ENCODE peak calls at places on chromosomes 6 and 20, in six cellular contexts. G, Q, L, B, J and X are unnamed samples.

GRCh38 chr20:2603816-2604505 is 48.5 kb upstream of the NOP56 start:
- DNase-seq in J (no peak), Q (no peak), L (no peak), B (no peak), G (no peak), X (no peak)

GRCh38 chr6:158828807-158829206 is 9.6 kb upstream of the EZR start:
- DNase-seq in J (no peak), B (no peak), L (no peak), Q (no peak), G (no peak), X (no peak)

GRCh38 chr6:167094436-167094819 is 28.5 kb upstream of the CCR6 start:
- DNase-seq in L (no peak), J (no peak), Q (no peak), B (no peak), G (no peak), X (no peak)

GRCh38 chr6:43278524-43279078 is 19.5 kb upstream of the SLC22A7 start:
- DNase-seq in L (no peak), B (no peak), G (no peak), Q (no peak), J (peak), X (no peak)

GRCh38 chr6:136306466-136306865 is 16.8 kb upstream of the BCLAF1 start:
- DNase-seq in Q (no peak), G (no peak), J (no peak), B (no peak), L (no peak), X (no peak)

GRCh38 chr6:139925894-139926641 is 551.6 kb upstream of the CITED2 start:
- DNase-seq in G (no peak), Q (no peak), J (peak), B (peak), L (no peak), X (peak)

GRCh38 chr20:3706774-3707507 is 5.5 kb downstream of the SIGLEC1 start:
- DNase-seq in G (no peak), L (no peak), B (no peak), Q (no peak), J (peak), X (no peak)

GRCh38 chr6:130713144-130713543 is 114.1 kb upstream of the SMLR1 start:
- DNase-seq in B (no peak), Q (no peak), L (no peak), J (no peak), G (no peak), X (no peak)

GRCh38 chr6:156839591-156840001 is 62.4 kb downstream of the ARID1B start:
- DNase-seq in L (no peak), G (peak), Q (no peak), J (no peak), B (no peak), X (no peak)

GRCh38 chr6:105164418-105164817 is 15.4 kb downstream of the POPDC3 start:
- DNase-seq in G (no peak), Q (no peak), J (peak), B (no peak), L (no peak), X (peak)

GRCh38 chr6:108763931-108764579 is 84.2 kb upstream of the ARMC2 start:
- DNase-seq in L (no peak), B (no peak), J (no peak), G (no peak), Q (no peak), X (no peak)

GRCh38 chr6:85058806-85059205 is 294.4 kb upstream of the TBX18 start:
- DNase-seq in Q (no peak), J (peak), L (no peak), G (no peak), B (no peak), X (no peak)

GRCh38 chr6:84340422-84340821 is 113.0 kb upstream of the CEP162 start:
- DNase-seq in L (no peak), Q (no peak), J (no peak), G (no peak), B (no peak), X (no peak)

GRCh38 chr6:19024737-19025136 is 637.6 kb downstream of the RNF144B start:
- DNase-seq in L (peak), J (peak), Q (no peak), B (no peak), G (no peak), X (no peak)

GRCh38 chr6:30885999-30886896 is 1.9 kb downstream of the DDR1 start:
- DNase-seq in B (no peak), G (no peak), L (peak), Q (no peak), J (peak), X (peak)

GRCh38 chr6:30743099-30744053 is 889 bp upstream of the FLOT1 start:
- DNase-seq in Q (no peak), B (no peak), L (no peak), J (peak), G (peak), X (no peak)

GRCh38 chr20:3934628-3935027 is 45.4 kb downstream of the PANK2 start:
- DNase-seq in J (peak), B (no peak), G (no peak), L (no peak), Q (no peak), X (no peak)

GRCh38 chr6:169424821-169425240 is 171.2 kb upstream of the THBS2 start:
- DNase-seq in B (no peak), G (no peak), L (no peak), J (peak), Q (no peak), X (peak)

GRCh38 chr6:125314019-125314581 is 12.3 kb upstream of the HDDC2 start:
- DNase-seq in L (peak), Q (peak), G (peak), J (peak), B (no peak), X (peak)

GRCh38 chr20:23214903-23215302 is 128.8 kb upstream of the CD93 start:
- DNase-seq in B (peak), G (no peak), Q (no peak), J (no peak), L (no peak), X (no peak)

GRCh38 chr20:6045566-6045965 is 8.3 kb downstream of the LRRN4 start:
- DNase-seq in L (no peak), G (no peak), J (no peak), B (no peak), Q (no peak), X (no peak)

GRCh38 chr20:53828673-53829085 is 235.0 kb upstream of the ZNF217 start:
- DNase-seq in L (peak), Q (no peak), G (peak), J (peak), B (peak), X (peak)

GRCh38 chr20:34595377-34596184 is 37.1 kb downstream of the MAP1LC3A start:
- DNase-seq in Q (no peak), G (no peak), B (no peak), L (no peak), J (no peak), X (no peak)

GRCh38 chr6:113668712-113669408 is 188.3 kb upstream of the MARCKS start:
- DNase-seq in Q (no peak), B (no peak), J (no peak), L (no peak), G (no peak), X (no peak)

GRCh38 chr20:17681741-17682102 is 320 bp downstream of the RRBP1 start:
- DNase-seq in L (no peak), G (no peak), Q (no peak), J (no peak), B (no peak), X (no peak)

GRCh38 chr6:47724300-47724699 is 25.9 kb downstream of the ADGRF4 start:
- DNase-seq in J (no peak), B (no peak), G (no peak), Q (no peak), L (no peak), X (no peak)

GRCh38 chr6:42616716-42617115 is 52.9 kb downstream of the UBR2 start:
- DNase-seq in B (no peak), J (peak), L (no peak), Q (no peak), G (no peak), X (no peak)

GRCh38 chr6:135128268-135128914 is 52.7 kb upstream of the MYB start:
- DNase-seq in J (no peak), L (no peak), G (peak), Q (no peak), B (no peak), X (no peak)

GRCh38 chr20:16283307-16283706 is 289.9 kb downstream of the KIF16B start:
- DNase-seq in L (no peak), J (no peak), G (no peak), B (no peak), Q (no peak), X (no peak)

GRCh38 chr20:1815502-1816085 is 79.6 kb upstream of the SIRPA start:
- DNase-seq in G (peak), Q (no peak), L (no peak), B (no peak), J (no peak), X (no peak)

GRCh38 chr6:156994215-156995076 is 217.3 kb downstream of the ARID1B start:
- DNase-seq in B (no peak), J (no peak), L (no peak), G (peak), Q (no peak), X (no peak)

GRCh38 chr6:140050232-140050995 is 676.0 kb upstream of the CITED2 start:
- DNase-seq in B (no peak), J (peak), G (no peak), Q (no peak), L (no peak), X (no peak)

GRCh38 chr20:63973636-63974401 is 4.1 kb upstream of the ZNF512B start:
- DNase-seq in J (peak), Q (peak), B (no peak), G (peak), L (peak), X (no peak)
- H3K4me3 ChIP-seq in J (peak), Q (peak), B (peak), G (peak), L (peak), X (peak)

GRCh38 chr20:46132705-46133120 is 14.6 kb downstream of the CD40 start:
- DNase-seq in L (peak), Q (peak), G (peak), B (no peak), J (peak), X (peak)
- H3K4me3 ChIP-seq in L (no peak), Q (no peak), G (no peak), B (no peak), J (no peak), X (no peak)

GRCh38 chr20:56624786-56625681 is 4.1 kb upstream of the TFAP2C start:
- DNase-seq in Q (no peak), B (no peak), J (no peak), L (no peak), G (no peak), X (no peak)

GRCh38 chr20:56628015-56628872 is 862 bp upstream of the TFAP2C start:
- DNase-seq in J (peak), L (no peak), Q (no peak), B (no peak), G (no peak), X (no peak)

GRCh38 chr20:56627122-56628014 is 1.7 kb upstream of the TFAP2C start:
- DNase-seq in Q (no peak), J (no peak), G (no peak), B (no peak), L (no peak), X (no peak)

GRCh38 chr20:56625837-56626236 is 3.3 kb upstream of the TFAP2C start:
- DNase-seq in L (no peak), G (no peak), B (no peak), Q (no peak), J (no peak), X (no peak)

DNA sequence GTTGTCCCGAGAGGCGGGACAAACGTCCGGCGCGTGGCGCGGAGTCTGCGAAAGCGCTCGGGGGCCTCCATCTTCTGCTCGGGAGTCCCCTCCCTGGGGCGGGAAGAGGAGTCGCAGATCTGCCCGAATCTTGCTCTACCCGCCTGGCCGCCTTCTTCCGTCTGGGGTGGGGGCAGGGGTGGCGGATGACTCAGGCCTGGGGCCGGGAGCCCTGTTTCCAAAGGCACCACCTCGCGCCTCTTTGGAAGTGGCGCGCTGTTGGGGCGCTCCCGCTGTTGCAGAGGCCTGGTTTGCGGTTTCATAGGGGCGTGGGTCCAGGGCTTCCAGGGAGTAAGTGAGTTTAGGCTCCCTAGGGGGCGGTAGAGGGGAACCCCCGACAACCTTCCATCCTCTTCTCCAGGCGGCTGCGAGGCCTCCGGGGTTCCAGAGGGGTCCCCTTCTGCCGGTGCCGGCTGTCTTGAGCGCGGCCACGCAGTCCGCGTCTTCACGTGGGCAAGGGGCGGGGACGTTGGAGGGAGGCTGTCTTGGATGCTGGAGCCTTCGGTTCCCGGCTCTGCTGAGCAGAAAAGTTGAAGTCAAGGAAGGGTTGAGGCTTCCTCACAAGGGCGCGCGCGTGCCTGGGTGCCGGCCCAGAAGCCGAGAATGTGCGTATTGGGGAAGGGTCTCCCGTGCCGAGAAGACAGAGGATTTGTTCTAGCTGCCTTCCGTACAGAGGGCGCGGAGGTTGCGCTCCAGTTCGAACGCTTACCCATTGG is 2.6 kb upstream of the TFAP2C start:
- DNase-seq in Q (no peak), G (no peak), L (peak), B (no peak), J (peak), X (no peak)
- H3K4me3 ChIP-seq in Q (no peak), G (no peak), L (no peak), B (no peak), J (no peak), X (no peak)

DNA sequence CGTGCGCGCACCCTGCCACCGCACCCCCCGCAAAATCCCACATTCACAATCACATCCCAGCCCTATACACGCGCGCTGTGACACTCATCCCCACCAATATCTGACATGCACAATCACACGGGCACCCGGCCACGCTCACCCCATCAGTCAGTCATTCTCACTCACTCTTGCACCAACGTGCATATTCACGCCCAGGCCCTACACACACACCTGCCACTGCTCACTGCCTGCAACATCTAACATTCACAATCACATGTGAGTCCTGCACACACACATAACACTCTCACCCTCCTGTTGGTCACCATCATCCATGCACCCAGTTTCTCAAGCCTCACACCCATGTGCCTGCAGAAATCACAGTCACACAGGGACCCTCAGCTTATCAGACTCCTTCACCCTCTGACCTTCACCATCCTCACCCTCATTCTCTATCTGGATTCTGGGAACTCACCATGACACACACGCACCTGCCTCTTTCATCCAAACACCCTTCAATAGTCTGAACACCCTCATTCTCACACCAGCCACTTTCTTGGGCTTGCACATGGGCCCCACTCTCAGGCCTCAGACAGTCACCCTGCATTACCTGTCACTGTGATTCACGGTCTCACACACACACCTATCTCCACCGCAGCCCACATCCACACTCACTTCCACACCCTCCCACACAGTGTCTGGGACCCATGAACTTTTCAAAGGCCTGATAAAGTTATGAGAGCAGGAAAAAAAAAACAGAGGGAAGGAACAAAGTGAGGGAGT is 748 bp upstream of the ATP9A start:
- DNase-seq in L (no peak), J (no peak), Q (no peak), G (peak), B (no peak), X (no peak)
- H3K4me3 ChIP-seq in L (no peak), J (peak), Q (no peak), G (no peak), B (peak), X (no peak)

DNA sequence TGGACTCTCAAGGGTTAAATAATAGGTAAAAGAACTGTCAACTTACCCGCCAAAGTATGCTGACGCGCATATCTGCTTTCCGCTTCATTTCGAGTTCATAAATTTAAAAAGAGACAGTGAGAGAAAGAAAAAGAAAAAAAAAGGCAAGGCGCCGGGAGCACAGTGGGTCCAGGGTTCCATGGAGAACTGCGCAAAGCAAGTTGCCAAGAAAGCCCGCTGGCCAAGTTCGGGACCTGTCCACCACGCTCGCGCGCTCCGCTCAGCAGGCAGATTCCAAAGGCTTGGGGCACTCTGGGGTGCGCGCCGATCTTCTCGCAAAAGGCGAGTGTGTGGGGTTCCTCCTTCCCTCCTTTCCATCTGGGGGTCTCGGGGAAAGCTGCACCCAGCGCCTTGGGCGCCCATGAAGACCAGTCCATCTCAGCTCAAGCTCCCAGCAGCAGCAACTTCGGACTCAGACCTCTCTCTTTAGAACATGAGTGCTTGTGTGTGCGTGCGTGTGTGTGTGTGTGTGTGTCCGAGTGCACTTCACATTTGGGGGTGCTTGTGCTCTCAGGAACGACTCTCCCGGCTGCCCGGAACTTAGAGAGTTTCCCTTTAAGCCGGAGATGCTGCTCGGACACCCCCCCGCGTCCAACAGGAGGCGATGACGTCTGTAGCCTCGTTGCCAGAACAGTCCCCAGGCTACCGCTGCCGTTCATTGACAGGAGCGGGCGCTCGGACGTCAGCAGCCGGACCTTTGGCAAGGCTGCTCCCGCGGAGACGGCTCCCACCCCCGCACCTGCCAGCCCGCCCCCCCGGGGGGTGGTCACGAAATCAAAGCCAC is 180.0 kb downstream of the TBXT start:
- DNase-seq in J (peak), G (no peak), Q (no peak), B (peak), L (no peak), X (peak)
- H3K4me3 ChIP-seq in J (peak), G (no peak), Q (peak), B (peak), L (no peak), X (peak)

GRCh38 chr6:117483004-117483644 is 650 bp downstream of the DCBLD1 start:
- DNase-seq in Q (no peak), J (peak), B (no peak), G (peak), L (no peak), X (no peak)

GRCh38 chr6:117484052-117484646 is 1.7 kb downstream of the DCBLD1 start:
- DNase-seq in J (no peak), Q (no peak), L (no peak), B (no peak), G (peak), X (no peak)

GRCh38 chr6:117487831-117488230 is 5.4 kb downstream of the DCBLD1 start:
- DNase-seq in G (no peak), Q (no peak), B (no peak), J (no peak), L (no peak), X (no peak)

GRCh38 chr6:117483645-117484016 is 1.2 kb downstream of the DCBLD1 start:
- DNase-seq in B (no peak), J (peak), Q (no peak), L (no peak), G (no peak), X (no peak)

GRCh38 chr6:117485433-117485832 is 3.0 kb downstream of the DCBLD1 start:
- DNase-seq in L (no peak), Q (no peak), J (no peak), G (peak), B (no peak), X (no peak)
- H3K4me3 ChIP-seq in L (no peak), Q (no peak), J (peak), G (peak), B (no peak), X (peak)